ENCODE peak calls at places on chromosomes 7 and 10, in eight cellular contexts. K is fibroblast of lung; A is CD8-positive, alpha-beta memory T cell; O is transverse colon; I is tibial artery; G is upper lobe of left lung; H is breast epithelium; B is aorta. P is an unnamed sample.

GRCh38 chr10:48457949-48458661 is 146.8 kb downstream of the ARHGAP22 start:
- DNase-seq in A (no peak), I (no peak), H (peak; percentile 31), O (no peak), G (peak; percentile 47), B (peak; percentile 60), K (no peak), P (no peak)

GRCh38 chr10:122225324-122225723 is 45.8 kb upstream of the BTBD16 start:
- DNase-seq in A (no peak), G (no peak), H (no peak), K (no peak), I (no peak), B (no peak), O (no peak), P (no peak)

GRCh38 chr7:50826371-50827172 is 43.9 kb upstream of the GRB10 start:
- DNase-seq in G (no peak), I (no peak), K (peak; percentile 74), A (no peak), O (no peak), H (no peak), B (no peak), P (no peak)

GRCh38 chr10:120392671-120393079 is 64.4 kb upstream of the PLPP4 start:
- DNase-seq in A (no peak), K (no peak), H (no peak), B (no peak), I (no peak), G (no peak), O (peak; percentile 29), P (no peak)

GRCh38 chr10:16816830-16817124 is 447 bp downstream of the RSU1 start:
- DNase-seq in G (no peak), O (no peak), H (no peak), I (no peak), K (no peak), A (no peak), B (no peak), P (no peak)

GRCh38 chr7:31982962-31983361 is 87.2 kb downstream of the PDE1C start:
- DNase-seq in H (no peak), O (no peak), G (no peak), B (no peak), A (no peak), K (no peak), I (no peak), P (no peak)

GRCh38 chr7:138663741-138664710 is 37.1 kb downstream of the SVOPL start:
- DNase-seq in K (peak; percentile 2), O (peak; percentile 25), I (no peak), G (peak; percentile 71), H (no peak), A (peak; percentile 4), B (no peak), P (no peak)

GRCh38 chr10:65194131-65194530 is 1672.9 kb downstream of the REEP3 start:
- DNase-seq in B (no peak), O (no peak), G (no peak), I (no peak), K (peak; percentile 14), A (no peak), H (no peak), P (no peak)

GRCh38 chr10:46226232-46226631 is 60.6 kb upstream of the ANTXRL start:
- DNase-seq in O (no peak), H (peak; percentile 15), A (no peak), K (no peak), G (no peak), B (no peak), I (no peak), P (no peak)

GRCh38 chr10:16381083-16381482 is 55.7 kb upstream of the PTER start:
- DNase-seq in A (no peak), H (no peak), G (no peak), B (no peak), O (no peak), K (no peak), I (no peak), P (no peak)

GRCh38 chr7:35015346-35015859 is 21.9 kb downstream of the DPY19L1 start:
- DNase-seq in H (no peak), A (no peak), B (no peak), O (no peak), K (no peak), G (no peak), I (no peak), P (no peak)

GRCh38 chr7:26049081-26049480 is 102.9 kb upstream of the NFE2L3 start:
- DNase-seq in G (no peak), H (no peak), B (no peak), O (no peak), K (no peak), I (no peak), A (no peak), P (no peak)

GRCh38 chr7:131934452-131934851 is 378.0 kb upstream of the PODXL start:
- DNase-seq in G (no peak), H (no peak), K (no peak), I (no peak), O (no peak), B (no peak), A (no peak), P (no peak)

GRCh38 chr7:142842251-142842766 is 12.6 kb upstream of the EPHB6 start:
- DNase-seq in K (no peak), G (no peak), B (no peak), O (no peak), A (no peak), I (no peak), H (no peak), P (no peak)

GRCh38 chr7:131061818-131062217 is 265.9 kb upstream of the MKLN1 start:
- DNase-seq in I (no peak), A (no peak), K (no peak), B (no peak), H (no peak), G (no peak), O (no peak), P (no peak)

GRCh38 chr7:87933953-87934698 is at the start of gene ADAM22:
- DNase-seq in G (peak; percentile 94), K (peak; percentile 83), H (peak; percentile 70), O (peak; percentile 89), I (peak; percentile 83), A (peak; percentile 83), B (peak; percentile 93), P (peak; percentile 86)
- H3K27ac ChIP-seq in G (no peak within 1 kb of the TSS), K (no peak within 1 kb of the TSS), H (peak within 1 kb of the TSS; percentile 48), O (peak within 1 kb of the TSS; percentile 79), I (peak within 1 kb of the TSS; percentile 8), A (peak within 1 kb of the TSS; percentile 38), B (no peak within 1 kb of the TSS), P (peak within 1 kb of the TSS; percentile 48)

DNA sequence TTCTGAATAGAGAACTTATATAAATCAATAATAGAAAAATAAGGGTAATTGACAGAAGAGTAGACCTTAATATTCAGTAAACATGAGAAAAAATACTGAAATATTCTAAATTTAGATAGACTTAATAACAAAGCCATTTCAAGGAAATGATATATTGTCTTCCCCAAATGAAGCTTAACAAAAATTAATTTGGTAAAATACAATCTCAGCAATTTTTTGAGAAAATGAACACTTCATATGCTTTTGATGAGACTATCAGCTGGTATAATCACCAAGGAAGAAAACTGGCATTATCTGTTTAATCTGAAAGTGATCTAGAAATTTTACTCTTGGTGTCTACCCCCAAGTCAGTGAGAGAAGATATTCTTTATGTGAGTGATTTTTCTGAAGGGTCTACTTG is 1.7 kb upstream of the FAM237B start:
- DNase-seq in A (no peak), G (no peak), B (no peak), K (no peak), H (no peak), O (no peak), I (no peak), P (no peak)
- H3K27me3 ChIP-seq in A (peaks cover 28% of the 10 kb centered on the region), G (no peaks in the 10 kb centered on the region), B (no peaks in the 10 kb centered on the region), K (peaks cover 9% of the 10 kb centered on the region), H (no peaks in the 10 kb centered on the region), O (peaks cover 74% of the 10 kb centered on the region), I (no peaks in the 10 kb centered on the region), P (peaks cover 35% of the 10 kb centered on the region)

GRCh38 chr10:96709525-96709924 is 10.8 kb downstream of the PIK3AP1 start:
- DNase-seq in I (no peak), K (no peak), A (no peak), H (no peak), O (no peak), G (peak; percentile 58), B (no peak), P (no peak)

GRCh38 chr10:96714856-96715255 is 5.5 kb downstream of the PIK3AP1 start:
- DNase-seq in O (no peak), A (no peak), I (no peak), H (no peak), G (no peak), B (no peak), K (no peak), P (no peak)

GRCh38 chr10:96708456-96708855 is 11.9 kb downstream of the PIK3AP1 start:
- DNase-seq in B (no peak), K (no peak), H (no peak), I (no peak), G (no peak), A (no peak), O (no peak), P (no peak)

GRCh38 chr10:96714031-96714590 is 6.2 kb downstream of the PIK3AP1 start:
- DNase-seq in G (no peak), H (no peak), O (no peak), B (no peak), A (no peak), I (no peak), K (no peak), P (no peak)

GRCh38 chr10:96711048-96711713 is 9.1 kb downstream of the PIK3AP1 start:
- DNase-seq in K (no peak), O (no peak), H (no peak), G (no peak), I (no peak), A (no peak), B (no peak), P (no peak)
- H3K27ac ChIP-seq in K (no peak overlapping the region), O (no peak overlapping the region), H (no peak overlapping the region), G (no peak overlapping the region), I (no peak overlapping the region), A (no peak overlapping the region), B (no peak overlapping the region), P (no peak overlapping the region)

DNA sequence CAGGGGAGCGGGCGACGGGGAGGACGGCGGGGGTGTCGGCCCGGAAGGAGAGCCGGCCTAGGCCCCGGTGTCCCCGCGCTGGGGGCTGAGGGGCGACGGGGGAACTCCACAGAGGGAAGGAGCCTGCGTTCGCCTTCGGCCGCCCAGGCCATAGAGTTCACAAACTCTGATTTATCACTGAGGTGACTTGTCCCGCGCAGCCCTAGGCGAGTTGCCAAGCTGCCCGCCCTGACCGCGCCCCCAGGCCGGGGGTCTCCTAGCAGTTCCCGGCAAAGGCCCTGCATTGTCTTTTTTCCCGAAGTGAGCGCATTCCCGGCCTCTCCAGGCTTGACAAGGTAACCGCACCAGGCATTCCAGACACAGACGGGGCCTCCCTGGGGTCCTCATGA is 2.9 kb upstream of the NKX6-2 start:
- DNase-seq in B (no peak), O (no peak), K (no peak), H (no peak), A (no peak), G (no peak), I (no peak), P (no peak)
- H3K27me3 ChIP-seq in B (peaks cover 4% of the 10 kb centered on the region), O (peaks cover 82% of the 10 kb centered on the region), K (peaks cover 33% of the 10 kb centered on the region), H (peaks cover 6% of the 10 kb centered on the region), A (no peaks in the 10 kb centered on the region), G (peaks cover 21% of the 10 kb centered on the region), I (no peaks in the 10 kb centered on the region), P (peaks cover 80% of the 10 kb centered on the region)